ENCODE peak calls at places on chromosomes 1 and 21, in four cellular contexts. I is ovary, D is adipocyte, L is PC-3. Y is an unnamed sample.

GRCh38 chr1:55480396-55480795 is 265.2 kb upstream of the USP24 start:
- DNase-seq in I (no peak), D (no peak), L (no peak), Y (no peak)

GRCh38 chr1:15120251-15120945 is 33.1 kb upstream of the TMEM51 start:
- DNase-seq in L (no peak), I (no peak), D (no peak), Y (no peak)

GRCh38 chr21:44382536-44382935 is 29.1 kb downstream of the TRPM2 start:
- DNase-seq in L (no peak), D (no peak), I (peak; percentile 12), Y (no peak)

GRCh38 chr1:93340090-93340489 is 5.6 kb upstream of the DR1 start:
- DNase-seq in L (no peak), I (no peak), D (no peak), Y (no peak)

GRCh38 chr1:40315239-40315794 is 1.8 kb downstream of the COL9A2 start:
- DNase-seq in I (peak; percentile 86), L (peak; percentile 68), D (peak; percentile 85), Y (peak; percentile 79)

GRCh38 chr1:61163794-61164193 is 81.4 kb downstream of the NFIA start:
- DNase-seq in I (no peak), D (peak; percentile 51), L (no peak), Y (no peak)

GRCh38 chr1:86489242-86489878 is 20.6 kb downstream of the CLCA1 start:
- DNase-seq in I (no peak), L (no peak), D (no peak), Y (no peak)

GRCh38 chr1:163897401-163898169 is 575.8 kb downstream of the NUF2 start:
- DNase-seq in I (no peak), D (peak; percentile 95), L (no peak), Y (no peak)

GRCh38 chr1:155064109-155064812 is 721 bp downstream of the EFNA4 start:
- DNase-seq in L (no peak), I (no peak), D (peak; percentile 72), Y (no peak)

GRCh38 chr1:58753431-58753866 is 30.4 kb downstream of the JUN start:
- DNase-seq in I (no peak), L (no peak), D (no peak), Y (no peak)

GRCh38 chr1:15515026-15515663 is 8.9 kb downstream of the CASP9 start:
- DNase-seq in D (no peak), I (no peak), L (peak; percentile 46), Y (no peak)

GRCh38 chr1:156706647-156707008 is 1.2 kb upstream of the CRABP2 start:
- DNase-seq in L (peak; percentile 29), D (peak; percentile 78), I (peak; percentile 85), Y (peak; percentile 71)

GRCh38 chr1:28058971-28059878 is 29.2 kb downstream of the EYA3 start:
- DNase-seq in L (no peak), D (peak; percentile 36), I (no peak), Y (no peak)
- H3K4me3 ChIP-seq in L (no peak overlapping the region), D (peak overlapping the region; percentile 23), I (no peak overlapping the region), Y (no peak overlapping the region)

GRCh38 chr21:41240040-41240439 is 72.1 kb downstream of the BACE2 start:
- DNase-seq in L (no peak), D (no peak), I (no peak), Y (no peak)
- H3K36me3 ChIP-seq in L (peaks cover 16% of the 10 kb centered on the region), D (peaks cover 5% of the 10 kb centered on the region), I (no peaks in the 10 kb centered on the region), Y (no peaks in the 10 kb centered on the region)

GRCh38 chr1:91876751-91877573 is 9.0 kb downstream of the TGFBR3 start:
- DNase-seq in I (no peak), L (no peak), D (peak; percentile 81), Y (no peak)

GRCh38 chr1:91874167-91874566 is 11.8 kb downstream of the TGFBR3 start:
- DNase-seq in L (no peak), D (no peak), I (no peak), Y (no peak)

GRCh38 chr1:91877574-91878208 is 8.3 kb downstream of the TGFBR3 start:
- DNase-seq in L (peak; percentile 13), D (peak; percentile 31), I (no peak), Y (no peak)

GRCh38 chr1:91872560-91873081 is 13.3 kb downstream of the TGFBR3 start:
- DNase-seq in L (peak; percentile 82), D (no peak), I (no peak), Y (no peak)

DNA sequence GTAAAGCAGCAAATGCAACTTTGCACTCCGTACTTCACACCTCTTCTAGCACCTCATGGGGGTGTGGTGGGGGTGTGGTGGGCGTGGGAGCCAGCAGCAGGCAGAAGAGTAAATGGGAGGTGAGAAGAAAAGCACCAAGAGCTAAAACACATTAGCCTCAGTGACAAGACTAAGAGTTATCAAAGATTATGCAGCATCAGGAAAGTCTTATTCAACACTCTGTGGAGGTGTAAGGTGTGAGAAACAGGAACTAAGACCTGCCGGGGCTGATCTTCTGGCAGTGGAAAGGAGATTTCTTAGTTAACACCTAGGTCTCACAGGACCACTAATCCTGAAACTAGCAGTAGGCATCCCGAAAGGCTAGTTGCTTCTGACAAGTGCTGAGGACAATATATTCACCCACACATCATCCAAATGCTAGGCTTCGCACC is 9.9 kb downstream of the TGFBR3 start:
- DNase-seq in D (no peak), L (no peak), I (no peak), Y (no peak)
- H3K4me1 ChIP-seq in D (peaks cover 72% of the 10 kb centered on the region), L (peaks cover 33% of the 10 kb centered on the region), I (peaks cover 26% of the 10 kb centered on the region), Y (no peaks in the 10 kb centered on the region)

GRCh38 chr21:37548521-37548981 is 182.0 kb downstream of the DYRK1A start:
- DNase-seq in D (no peak), I (no peak), L (no peak), Y (no peak)

GRCh38 chr21:37550618-37551405 is 184.2 kb downstream of the DYRK1A start:
- DNase-seq in L (no peak), I (peak; percentile 48), D (no peak), Y (no peak)

GRCh38 chr21:37546299-37546908 is 179.8 kb downstream of the DYRK1A start:
- DNase-seq in L (no peak), I (no peak), D (no peak), Y (no peak)

GRCh38 chr21:37546949-37547614 is 180.5 kb downstream of the DYRK1A start:
- DNase-seq in D (no peak), I (no peak), L (peak; percentile 22), Y (no peak)

GRCh38 chr21:37547615-37547975 is 181.0 kb downstream of the DYRK1A start:
- DNase-seq in I (no peak), D (no peak), L (no peak), Y (no peak)
- H3K4me3 ChIP-seq in I (no peak overlapping the region), D (no peak overlapping the region), L (no peak overlapping the region), Y (no peak overlapping the region)

GRCh38 chr21:32333953-32334673 is 35.5 kb downstream of the MRAP start:
- DNase-seq in L (no peak), D (no peak), I (no peak), Y (no peak)

GRCh38 chr21:32337206-32337605 is 38.6 kb downstream of the MRAP start:
- DNase-seq in I (no peak), L (no peak), D (no peak), Y (no peak)

GRCh38 chr21:32334980-32335471 is 36.4 kb downstream of the MRAP start:
- DNase-seq in I (no peak), D (peak; percentile 16), L (no peak), Y (no peak)

GRCh38 chr21:32336711-32337110 is 38.1 kb downstream of the MRAP start:
- DNase-seq in D (peak; percentile 18), I (no peak), L (peak; percentile 39), Y (no peak)

DNA sequence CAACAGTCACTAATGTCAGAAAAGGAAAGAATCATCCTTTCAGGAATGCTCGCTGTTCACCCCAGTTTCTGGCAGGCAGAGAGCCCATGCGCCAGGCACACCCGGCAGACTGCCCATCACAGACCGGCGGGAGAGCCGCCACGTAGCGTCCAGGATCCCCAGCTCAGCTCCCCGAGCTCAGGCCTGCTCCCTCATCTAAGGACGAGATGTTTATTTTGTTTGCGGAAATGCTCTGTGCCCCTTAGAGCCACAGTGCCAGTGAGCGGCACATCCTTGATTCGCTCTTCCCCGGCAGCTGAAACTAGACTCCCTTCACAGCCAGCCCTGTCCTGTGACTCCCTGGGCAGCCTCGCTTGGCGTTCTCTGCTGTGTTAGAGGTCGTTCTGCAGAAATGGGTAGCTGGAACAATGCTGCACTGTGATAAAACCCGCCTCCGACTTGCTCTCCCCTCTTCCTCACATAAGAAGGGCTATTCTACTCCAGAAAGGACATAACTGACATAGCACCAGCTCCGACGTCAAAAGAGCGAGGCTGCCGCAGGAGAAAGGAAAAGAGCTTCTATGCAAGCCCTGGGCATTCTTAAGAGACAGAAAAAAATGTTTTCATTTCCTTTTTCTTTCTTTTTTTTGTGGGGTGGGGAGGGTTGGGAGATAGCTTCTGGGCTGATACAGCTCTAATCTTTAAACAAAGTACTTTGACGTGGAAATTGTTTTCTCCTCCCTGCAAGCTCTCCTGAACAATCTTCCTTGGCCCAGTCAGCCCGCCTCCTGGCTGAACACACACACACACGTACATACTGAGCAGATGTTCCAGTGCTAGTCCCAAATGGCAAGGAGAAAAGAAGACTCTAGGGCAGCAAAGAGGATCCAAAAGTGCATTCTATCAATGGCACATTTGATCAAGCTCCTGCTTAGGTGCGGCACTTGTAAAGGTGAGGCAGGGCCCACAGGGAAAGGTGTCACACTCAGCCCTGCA is 37.2 kb downstream of the MRAP start:
- DNase-seq in L (no peak), I (no peak), D (no peak), Y (no peak)
- H3K36me3 ChIP-seq in L (peaks cover 75% of the 10 kb centered on the region), I (no peaks in the 10 kb centered on the region), D (peaks cover 96% of the 10 kb centered on the region), Y (peaks cover 14% of the 10 kb centered on the region)

DNA sequence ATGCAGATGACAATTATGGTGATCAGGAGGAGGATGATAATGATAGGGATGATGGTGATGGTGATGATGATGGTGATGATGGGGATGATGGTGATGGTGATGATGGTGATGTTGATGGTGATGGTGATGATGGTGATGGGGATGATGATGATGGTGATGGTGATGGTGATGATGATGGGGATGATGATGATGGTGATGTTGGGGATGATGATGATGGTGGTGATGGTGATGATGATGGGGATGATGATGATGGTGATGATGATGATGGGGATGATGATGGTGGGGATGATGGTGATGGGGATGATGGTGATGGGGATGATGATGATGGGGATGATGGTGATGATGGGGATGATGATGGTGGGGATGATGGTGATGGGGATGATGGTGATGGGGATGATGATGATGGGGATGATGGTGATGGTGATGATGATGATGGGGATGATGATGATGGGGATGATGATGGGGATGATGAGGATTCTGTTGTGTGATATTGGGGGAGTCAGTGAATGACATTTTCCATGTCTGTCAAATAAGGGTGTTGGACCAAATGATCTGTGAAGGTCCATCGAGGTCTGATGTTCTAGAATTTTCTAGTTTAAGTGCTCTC is 65.6 kb upstream of the RPL11 start:
- DNase-seq in L (no peak), D (no peak), I (no peak), Y (no peak)
- H3K4me1 ChIP-seq in L (no peaks in the 10 kb centered on the region), D (no peaks in the 10 kb centered on the region), I (no peaks in the 10 kb centered on the region), Y (no peaks in the 10 kb centered on the region)

GRCh38 chr1:212902054-212902453 is 44.0 kb downstream of the FLVCR1 start:
- DNase-seq in I (no peak), L (no peak), D (no peak), Y (no peak)

GRCh38 chr1:212903664-212904063 is 45.6 kb downstream of the FLVCR1 start:
- DNase-seq in I (no peak), L (no peak), D (peak; percentile 32), Y (no peak)

GRCh38 chr1:212901290-212901689 is 43.2 kb downstream of the FLVCR1 start:
- DNase-seq in I (no peak), D (no peak), L (no peak), Y (no peak)

DNA sequence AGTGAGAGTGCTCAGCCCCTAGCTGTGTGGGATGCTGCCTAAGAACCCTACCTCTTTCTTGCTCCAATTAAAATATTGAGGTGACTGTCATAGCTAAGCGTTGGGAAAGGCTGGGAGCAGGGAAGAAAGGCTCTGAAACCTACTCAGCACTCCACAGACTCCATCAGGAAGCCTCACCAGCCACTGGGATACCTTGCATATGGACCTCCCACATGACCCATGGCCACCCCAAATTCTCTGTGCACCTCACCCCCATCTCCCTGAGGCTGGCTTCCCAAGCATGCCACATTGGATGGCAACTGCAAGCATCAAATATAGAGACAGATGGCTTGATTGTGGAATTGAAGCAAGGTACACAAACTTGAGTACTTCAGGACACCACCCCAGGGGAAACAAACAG is 41.8 kb downstream of the FLVCR1 start:
- DNase-seq in L (no peak), I (no peak), D (no peak), Y (no peak)
- H3K4me3 ChIP-seq in L (no peak overlapping the region), I (no peak overlapping the region), D (no peak overlapping the region), Y (no peak overlapping the region)